ENCODE peak calls at places on chromosomes 5 and 9, in four cellular contexts. One of them, this sample, is unnamed.

GRCh38 chr9:127311239-127311741 is 46.7 kb downstream of the GARNL3 start:
- DNase-seq in posterior cingulate gyrus: no peak
- DNase-seq in CD4-positive, CD25-positive, alpha-beta regulatory T cell: no peak
- DNase-seq in activated T-cell treated with anti-CD3 and anti-CD28 coated beads for 48 hours: peak; percentile 4
- DNase-seq in this sample: no peak

GRCh38 chr9:97510797-97511761 is 9.6 kb downstream of the TMOD1 start:
- DNase-seq in posterior cingulate gyrus: no peak
- DNase-seq in CD4-positive, CD25-positive, alpha-beta regulatory T cell: no peak
- DNase-seq in activated T-cell treated with anti-CD3 and anti-CD28 coated beads for 48 hours: no peak
- DNase-seq in this sample: no peak

GRCh38 chr5:127447822-127448221 is 69.6 kb upstream of the PRRC1 start:
- DNase-seq in posterior cingulate gyrus: no peak
- DNase-seq in CD4-positive, CD25-positive, alpha-beta regulatory T cell: no peak
- DNase-seq in activated T-cell treated with anti-CD3 and anti-CD28 coated beads for 48 hours: no peak
- DNase-seq in this sample: no peak

GRCh38 chr5:67156976-67157583 is 39.5 kb downstream of the CD180 start:
- DNase-seq in CD4-positive, CD25-positive, alpha-beta regulatory T cell: peak; percentile 35
- DNase-seq in activated T-cell treated with anti-CD3 and anti-CD28 coated beads for 48 hours: no peak
- DNase-seq in posterior cingulate gyrus: no peak
- DNase-seq in this sample: no peak

GRCh38 chr9:127170049-127170448 is 47.6 kb upstream of the ANGPTL2 start:
- DNase-seq in CD4-positive, CD25-positive, alpha-beta regulatory T cell: no peak
- DNase-seq in posterior cingulate gyrus: no peak
- DNase-seq in activated T-cell treated with anti-CD3 and anti-CD28 coated beads for 48 hours: no peak
- DNase-seq in this sample: no peak

GRCh38 chr5:138663009-138663408 is 87.8 kb upstream of the HSPA9 start:
- DNase-seq in CD4-positive, CD25-positive, alpha-beta regulatory T cell: no peak
- DNase-seq in posterior cingulate gyrus: no peak
- DNase-seq in activated T-cell treated with anti-CD3 and anti-CD28 coated beads for 48 hours: no peak
- DNase-seq in this sample: peak; percentile 40

GRCh38 chr9:135139366-135139965 is 52.0 kb downstream of the OLFM1 start:
- DNase-seq in CD4-positive, CD25-positive, alpha-beta regulatory T cell: no peak
- DNase-seq in activated T-cell treated with anti-CD3 and anti-CD28 coated beads for 48 hours: no peak
- DNase-seq in posterior cingulate gyrus: no peak
- DNase-seq in this sample: no peak

GRCh38 chr5:14859150-14859549 is 12.4 kb downstream of the ANKH start:
- DNase-seq in activated T-cell treated with anti-CD3 and anti-CD28 coated beads for 48 hours: no peak
- DNase-seq in CD4-positive, CD25-positive, alpha-beta regulatory T cell: no peak
- DNase-seq in posterior cingulate gyrus: no peak
- DNase-seq in this sample: no peak

GRCh38 chr5:78336698-78337097 is 23.7 kb upstream of the SCAMP1 start:
- DNase-seq in activated T-cell treated with anti-CD3 and anti-CD28 coated beads for 48 hours: no peak
- DNase-seq in posterior cingulate gyrus: no peak
- DNase-seq in CD4-positive, CD25-positive, alpha-beta regulatory T cell: no peak
- DNase-seq in this sample: no peak

GRCh38 chr9:136572003-136572595 is 26.3 kb upstream of the NOTCH1 start:
- DNase-seq in posterior cingulate gyrus: no peak
- DNase-seq in activated T-cell treated with anti-CD3 and anti-CD28 coated beads for 48 hours: no peak
- DNase-seq in CD4-positive, CD25-positive, alpha-beta regulatory T cell: no peak
- DNase-seq in this sample: no peak

GRCh38 chr5:73770601-73771025 is 144.6 kb downstream of the ARHGEF28 start:
- DNase-seq in posterior cingulate gyrus: no peak
- DNase-seq in activated T-cell treated with anti-CD3 and anti-CD28 coated beads for 48 hours: no peak
- DNase-seq in CD4-positive, CD25-positive, alpha-beta regulatory T cell: no peak
- DNase-seq in this sample: no peak

GRCh38 chr9:125446581-125447094 is 185.0 kb downstream of the GAPVD1 start:
- DNase-seq in activated T-cell treated with anti-CD3 and anti-CD28 coated beads for 48 hours: no peak
- DNase-seq in posterior cingulate gyrus: no peak
- DNase-seq in CD4-positive, CD25-positive, alpha-beta regulatory T cell: no peak
- DNase-seq in this sample: no peak

GRCh38 chr9:79812507-79813261 is 240.9 kb downstream of the TLE4 start:
- DNase-seq in CD4-positive, CD25-positive, alpha-beta regulatory T cell: no peak
- DNase-seq in activated T-cell treated with anti-CD3 and anti-CD28 coated beads for 48 hours: no peak
- DNase-seq in posterior cingulate gyrus: no peak
- DNase-seq in this sample: no peak